ENCODE peak calls at places on chromosomes 12 and 14, in four cellular contexts. V is NCI-H524; C is Caki2; Y is effector memory CD4-positive, alpha-beta T cell. S is an unnamed sample.

GRCh38 chr12:3680919-3681594 is 71.9 kb downstream of the CRACR2A start:
- DNase-seq in V (peak), C (no peak), Y (no peak), S (no peak)

GRCh38 chr14:53894456-53894855 is 62.2 kb downstream of the BMP4 start:
- DNase-seq in V (no peak), C (no peak), Y (no peak), S (no peak)

GRCh38 chr12:111846016-111846415 is 4.0 kb downstream of the MAPKAPK5 start:
- DNase-seq in V (no peak), C (no peak), Y (no peak), S (no peak)

GRCh38 chr14:40911161-40911560 is 695.5 kb upstream of the LRFN5 start:
- DNase-seq in V (no peak), C (no peak), Y (no peak), S (no peak)

GRCh38 chr12:62724947-62725447 is 210.0 kb downstream of the PPM1H start:
- DNase-seq in V (no peak), C (peak), Y (no peak), S (no peak)

GRCh38 chr14:66238969-66239368 is 247.2 kb upstream of the CCDC196 start:
- DNase-seq in V (no peak), C (no peak), Y (no peak), S (no peak)

GRCh38 chr14:58077621-58078020 is 74.4 kb downstream of the ARMH4 start:
- DNase-seq in V (no peak), C (peak), Y (no peak), S (no peak)

GRCh38 chr12:29750131-29750927 is 33.4 kb downstream of the TMTC1 start:
- DNase-seq in V (no peak), C (peak), Y (no peak), S (no peak)

GRCh38 chr12:12048266-12048665 is 22.5 kb upstream of the BCL2L14 start:
- DNase-seq in V (no peak), C (no peak), Y (no peak), S (no peak)

GRCh38 chr14:55094630-55095157 is 34.4 kb upstream of the LGALS3 start:
- DNase-seq in V (no peak), C (peak), Y (no peak), S (no peak)

GRCh38 chr12:100656141-100656540 is 82.7 kb downstream of the GAS2L3 start:
- DNase-seq in V (no peak), C (no peak), Y (no peak), S (no peak)

GRCh38 chr12:112967306-112967705 is 11.0 kb upstream of the OAS2 start:
- DNase-seq in V (no peak), C (no peak), Y (no peak), S (no peak)

GRCh38 chr14:77195766-77196165 is 14.2 kb downstream of the TMEM63C start:
- DNase-seq in V (no peak), C (no peak), Y (no peak), S (no peak)

GRCh38 chr14:35949933-35950332 is 123.8 kb downstream of the BRMS1L start:
- DNase-seq in V (no peak), C (no peak), Y (no peak), S (no peak)

GRCh38 chr14:103629503-103630121 is 601 bp downstream of the KLC1 start:
- DNase-seq in V (no peak), C (peak), Y (no peak), S (peak)

GRCh38 chr14:56846970-56847928 is 37.0 kb upstream of the OTX2 start:
- DNase-seq in V (no peak), C (no peak), Y (no peak), S (no peak)

GRCh38 chr12:64633940-64634337 is 23.6 kb downstream of the RASSF3 start:
- DNase-seq in V (no peak), C (peak), Y (peak), S (no peak)

GRCh38 chr12:17076335-17076734 is 470.4 kb upstream of the LMO3 start:
- DNase-seq in V (no peak), C (peak), Y (no peak), S (no peak)

GRCh38 chr12:105995986-105996385 is 142.8 kb downstream of the NUAK1 start:
- DNase-seq in V (peak), C (no peak), Y (no peak), S (no peak)

GRCh38 chr12:6494351-6494743 is 445 bp downstream of the NCAPD2 start:
- DNase-seq in V (no peak), C (no peak), Y (no peak), S (no peak)

GRCh38 chr12:41103614-41104013 is 84.5 kb upstream of the PDZRN4 start:
- DNase-seq in V (no peak), C (no peak), Y (no peak), S (no peak)

GRCh38 chr12:54941659-54942058 is 42.9 kb downstream of the TESPA1 start:
- DNase-seq in V (no peak), C (no peak), Y (no peak), S (no peak)

GRCh38 chr14:63478437-63478852 is 64.7 kb downstream of the PPP2R5E start:
- DNase-seq in V (no peak), C (no peak), Y (no peak), S (no peak)

GRCh38 chr12:50581226-50582184 is 76.7 kb downstream of the DIP2B start:
- DNase-seq in V (no peak), C (peak), Y (no peak), S (no peak)

GRCh38 chr12:100573499-100574261 is at the start of gene GAS2L3:
- DNase-seq in V (peak), C (peak), Y (peak), S (peak)

GRCh38 chr12:109455706-109456105 is 21.4 kb downstream of the KCTD10 start:
- DNase-seq in V (no peak), C (no peak), Y (no peak), S (no peak)

GRCh38 chr14:101600336-101600890 is 39.1 kb downstream of the DIO3 start:
- DNase-seq in V (no peak), C (no peak), Y (no peak), S (no peak)

GRCh38 chr14:100661340-100661712 is 65.4 kb upstream of the DLK1 start:
- DNase-seq in V (no peak), C (no peak), Y (no peak), S (no peak)

GRCh38 chr12:127280393-127281275 is 986.3 kb upstream of the TMEM132C start:
- DNase-seq in V (no peak), C (no peak), Y (peak), S (peak)

GRCh38 chr14:50003213-50004021 is 110.5 kb downstream of the ARF6 start:
- DNase-seq in V (peak), C (peak), Y (peak), S (peak)

GRCh38 chr14:58243790-58244555 is 670 bp upstream of the PSMA3 start:
- DNase-seq in V (peak), C (peak), Y (no peak), S (no peak)